ENCODE peak calls at places on chromosomes 4 and X, in seven cellular contexts. M, H, Y, G, I, U and N are unnamed samples.

GRCh38 chr4:123743821-123744220 is 347.2 kb downstream of the SPRY1 start:
- DNase-seq in G (no peak), Y (no peak), H (no peak), U (no peak), I (no peak), M (no peak), N (no peak)

GRCh38 chrX:39427492-39428289 is 626.4 kb downstream of the MID1IP1 start:
- DNase-seq in H (no peak), Y (no peak), G (no peak), I (peak), U (peak), M (no peak), N (no peak)

GRCh38 chr4:55947254-55947882 is 1.4 kb upstream of the CEP135 start:
- DNase-seq in G (no peak), Y (no peak), M (no peak), U (peak), I (peak), H (no peak), N (no peak)

GRCh38 chr4:34158883-34159282 is 2085.4 kb downstream of the ARAP2 start:
- DNase-seq in G (no peak), U (peak), I (peak), Y (no peak), H (no peak), M (no peak), N (no peak)

GRCh38 chrX:153647461-153648357 is 706 bp downstream of the DUSP9 start:
- DNase-seq in U (no peak), Y (no peak), G (no peak), H (no peak), I (no peak), M (peak), N (no peak)

GRCh38 chr4:118224239-118224829 is 128.5 kb downstream of the PRSS12 start:
- DNase-seq in Y (peak), M (no peak), I (no peak), G (peak), H (no peak), U (peak), N (no peak)

GRCh38 chrX:63560601-63561218 is 209.6 kb upstream of the SPIN4 start:
- DNase-seq in I (peak), H (peak), M (peak), Y (peak), U (peak), G (peak), N (peak)

GRCh38 chr4:54433686-54434085 is 204.6 kb downstream of the PDGFRA start:
- DNase-seq in M (no peak), H (no peak), I (no peak), U (no peak), G (no peak), Y (no peak), N (no peak)

GRCh38 chrX:46561931-46562721 is 11.4 kb upstream of the CHST7 start:
- DNase-seq in H (no peak), Y (no peak), I (no peak), G (no peak), U (no peak), M (no peak), N (no peak)

GRCh38 chr4:129043523-129043922 is 49.8 kb downstream of the SCLT1 start:
- DNase-seq in U (peak), I (no peak), H (no peak), Y (no peak), G (no peak), M (no peak), N (no peak)

GRCh38 chrX:37347420-37347819 is 1.7 kb upstream of the PRRG1 start:
- DNase-seq in H (no peak), U (peak), M (no peak), Y (peak), G (no peak), I (no peak), N (no peak)

GRCh38 chrX:154352012-154352401 is 22.4 kb downstream of the FLNA start:
- DNase-seq in I (no peak), U (no peak), M (no peak), G (no peak), H (no peak), Y (no peak), N (peak)